ENCODE peak calls at places on chromosome 11, in nine cellular contexts. J is A549; V is fibroblast of lung; B is IMR-90; K is GM23338; A is astrocyte of the spinal cord; O is brain microvascular endothelial cell; L is CD4-positive, alpha-beta T cell; Y is epithelial cell of proximal tubule. F is an unnamed sample.

GRCh38 chr11:68721075-68721474 is 30.2 kb downstream of the TESMIN start:
- DNase-seq in J (no peak), V (no peak), B (no peak), K (no peak), A (no peak), O (no peak), L (no peak), Y (no peak), F (no peak)

GRCh38 chr11:73152086-73152853 is 10.2 kb upstream of the FCHSD2 start:
- DNase-seq in J (no peak), V (no peak), B (no peak), K (no peak), A (no peak), O (no peak), L (no peak), Y (no peak), F (no peak)

GRCh38 chr11:6567371-6567745 is 36.1 kb downstream of the RRP8 start:
- DNase-seq in J (no peak), V (no peak), B (no peak), K (no peak), A (no peak), O (no peak), L (no peak), Y (no peak), F (no peak)

GRCh38 chr11:74926304-74927030 is 22.4 kb downstream of the XRRA1 start:
- DNase-seq in J (no peak), V (peak; percentile 28), B (peak; percentile 56), K (no peak), A (peak; percentile 55), O (peak; percentile 22), L (no peak), Y (no peak), F (no peak)

GRCh38 chr11:106457727-106458126 is 380.3 kb downstream of the AASDHPPT start:
- DNase-seq in J (peak; percentile 12), V (peak; percentile 58), B (peak; percentile 89), K (no peak), A (peak; percentile 67), O (peak; percentile 73), L (no peak), Y (peak; percentile 30), F (no peak)

GRCh38 chr11:116190206-116190605 is 582.6 kb downstream of the BUD13 start:
- DNase-seq in J (no peak), V (no peak), B (no peak), K (no peak), A (no peak), O (no peak), L (no peak), Y (no peak), F (no peak)

GRCh38 chr11:113090716-113091577 is 129.7 kb downstream of the NCAM1 start:
- DNase-seq in J (no peak), V (no peak), B (no peak), K (no peak), A (no peak), O (no peak), L (no peak), Y (no peak), F (no peak)

GRCh38 chr11:81135570-81135969 is 1598.1 kb downstream of the FAM181B start:
- DNase-seq in J (no peak), V (no peak), B (no peak), K (no peak), A (no peak), O (no peak), L (no peak), Y (no peak), F (no peak)

GRCh38 chr11:84819128-84819527 is 808.0 kb downstream of the DLG2 start:
- DNase-seq in J (no peak), V (no peak), B (no peak), K (no peak), A (peak; percentile 7), O (peak; percentile 6), L (no peak), Y (no peak), F (no peak)

GRCh38 chr11:62508336-62509058 is 38.1 kb downstream of the AHNAK start:
- DNase-seq in J (peak; percentile 88), V (peak; percentile 49), B (peak; percentile 36), K (peak; percentile 92), A (peak; percentile 64), O (peak; percentile 17), L (no peak), Y (peak; percentile 85), F (peak; percentile 26)

GRCh38 chr11:31816467-31817053 is 5.4 kb upstream of the PAX6 start:
- DNase-seq in J (no peak), V (no peak), B (no peak), K (peak; percentile 60), A (no peak), O (no peak), L (no peak), Y (no peak), F (no peak)

GRCh38 chr11:1567721-1568100 is 4.4 kb downstream of the DUSP8 start:
- DNase-seq in J (no peak), V (no peak), B (no peak), K (no peak), A (no peak), O (no peak), L (no peak), Y (no peak), F (no peak)

GRCh38 chr11:10205928-10206327 is 88.1 kb downstream of the SBF2 start:
- DNase-seq in J (no peak), V (no peak), B (no peak), K (peak; percentile 27), A (no peak), O (no peak), L (no peak), Y (no peak), F (no peak)

GRCh38 chr11:134516529-134516928 is 104.5 kb upstream of the B3GAT1 start:
- DNase-seq in J (no peak), V (no peak), B (no peak), K (peak; percentile 31), A (no peak), O (no peak), L (peak; percentile 20), Y (no peak), F (no peak)

GRCh38 chr11:116331381-116331780 is 441.4 kb downstream of the BUD13 start:
- DNase-seq in J (no peak), V (no peak), B (no peak), K (no peak), A (no peak), O (no peak), L (no peak), Y (no peak), F (no peak)

GRCh38 chr11:98036810-98037209 is 983.9 kb upstream of the CNTN5 start:
- DNase-seq in J (no peak), V (no peak), B (no peak), K (no peak), A (no peak), O (no peak), L (no peak), Y (no peak), F (no peak)

GRCh38 chr11:98040061-98040808 is 980.5 kb upstream of the CNTN5 start:
- DNase-seq in J (no peak), V (no peak), B (no peak), K (no peak), A (no peak), O (no peak), L (no peak), Y (no peak), F (no peak)
- TF ChIP-seq CTCF in J (no peak), V (no peak), B (no peak), K (no peak), A (no peak), O (no peak), L (no peak), Y (no peak), F (no peak)

DNA sequence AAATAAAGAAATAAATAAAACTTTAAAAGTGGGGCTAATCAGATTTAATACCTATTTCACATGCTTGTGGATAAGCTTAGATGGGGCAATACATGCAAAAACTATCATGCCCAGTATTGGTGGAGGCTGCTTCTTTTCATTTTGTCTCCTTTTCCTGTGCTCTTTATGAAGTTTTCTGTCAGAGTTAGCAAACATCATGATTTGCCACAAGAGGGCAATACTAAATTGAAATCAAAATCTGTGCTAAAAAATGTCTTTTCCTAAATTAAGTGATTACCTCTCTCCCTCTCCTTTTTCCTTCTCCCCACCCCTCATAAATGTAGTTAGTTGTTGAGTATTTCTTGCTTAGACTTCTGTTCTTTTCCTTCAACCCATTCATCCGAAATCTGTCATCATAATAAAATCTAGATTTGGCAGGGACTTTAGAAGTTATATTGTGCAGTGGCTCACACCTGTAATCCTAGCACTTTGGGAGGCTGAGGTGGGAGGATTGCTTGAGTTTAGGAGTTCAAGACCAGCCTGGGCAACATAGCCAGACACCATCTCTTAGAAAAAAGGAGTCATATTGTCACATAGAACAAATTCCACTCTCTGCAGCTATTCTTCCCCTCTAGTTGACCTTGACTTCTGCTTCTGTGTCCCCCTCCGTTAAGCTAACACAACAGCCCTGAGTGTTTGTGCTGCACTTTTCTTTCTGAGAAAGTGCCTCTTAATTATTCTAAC is 4.7 kb upstream of the ARHGAP42 start:
- DNase-seq in J (peak; percentile 45), V (peak; percentile 66), B (peak; percentile 46), K (peak; percentile 56), A (peak; percentile 62), O (no peak), L (no peak), Y (no peak), F (no peak)
- TF ChIP-seq CTCF in J (peak; percentile 67), V (peak; percentile 45), B (peak; percentile 62), K (peak; percentile 76), A (peak; percentile 56), O (peak; percentile 31), L (no peak), Y (peak; percentile 62), F (peak; percentile 46)

GRCh38 chr11:65958306-65958705 is 3.2 kb upstream of the SART1 start:
- DNase-seq in J (no peak), V (peak; percentile 30), B (no peak), K (no peak), A (no peak), O (no peak), L (no peak), Y (no peak), F (no peak)
- TF ChIP-seq CTCF in J (no peak), V (no peak), B (no peak), K (no peak), A (no peak), O (no peak), L (no peak), Y (no peak), F (no peak)

DNA sequence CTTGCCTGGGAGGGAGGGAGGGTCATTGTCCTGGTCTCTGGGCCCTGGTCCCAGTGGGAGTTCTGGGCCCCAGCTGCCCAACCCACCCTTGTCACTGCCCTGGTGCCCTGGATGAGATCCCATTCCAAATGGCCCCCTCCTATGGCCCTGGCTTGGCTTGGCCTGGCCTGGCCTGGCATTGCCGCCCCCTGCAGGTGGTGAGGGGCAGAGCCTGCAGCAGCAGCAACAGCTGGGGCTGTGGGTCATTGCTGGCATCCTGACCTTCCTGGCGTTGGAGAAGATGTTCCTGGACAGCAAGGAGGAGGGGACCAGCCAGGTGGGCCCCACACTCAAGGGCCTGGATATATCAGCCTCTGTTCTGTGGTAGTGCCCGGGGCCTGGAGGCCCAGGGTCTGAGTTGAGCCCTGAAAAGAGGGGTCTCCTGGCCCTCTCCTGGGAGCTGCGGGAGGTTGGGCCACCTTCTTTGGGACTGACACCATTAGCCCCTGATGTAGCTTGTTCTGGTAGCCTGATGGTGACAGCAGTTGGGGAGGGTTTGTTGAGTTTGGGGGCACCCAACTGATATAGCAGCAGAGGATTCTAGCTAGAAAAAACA is 3.9 kb downstream of the SLC39A13 start:
- DNase-seq in J (peak; percentile 68), V (peak; percentile 32), B (peak; percentile 26), K (peak; percentile 85), A (no peak), O (no peak), L (peak; percentile 58), Y (no peak), F (peak; percentile 58)
- TF ChIP-seq CTCF in J (peak; percentile 66), V (peak; percentile 66), B (peak; percentile 65), K (peak; percentile 78), A (peak; percentile 91), O (peak; percentile 92), L (peak; percentile 77), Y (peak; percentile 71), F (peak; percentile 72)